ENCODE peak calls at places on chromosomes 5 and 9, in eight cellular contexts. One of them, this sample, is unnamed.

GRCh38 chr5:61280205-61280604 is 51.9 kb upstream of the ZSWIM6 start:
- DNase-seq in pons: no peak
- DNase-seq in ELF-1: no peak
- DNase-seq in H9: no peak
- DNase-seq in heart right ventricle: peak
- DNase-seq in NCI-H345: peak
- DNase-seq in COR-L47: peak
- DNase-seq in AG04449: no peak
- DNase-seq in this sample: no peak

GRCh38 chr9:99445377-99445891 is 223.4 kb downstream of the SEC61B start:
- DNase-seq in COR-L47: no peak
- DNase-seq in ELF-1: peak
- DNase-seq in NCI-H345: no peak
- DNase-seq in H9: no peak
- DNase-seq in pons: no peak
- DNase-seq in AG04449: peak
- DNase-seq in heart right ventricle: peak
- DNase-seq in this sample: no peak

GRCh38 chr5:146622391-146622790 is 106.4 kb upstream of the GPR151 start:
- DNase-seq in AG04449: no peak
- DNase-seq in pons: no peak
- DNase-seq in H9: no peak
- DNase-seq in ELF-1: no peak
- DNase-seq in COR-L47: no peak
- DNase-seq in heart right ventricle: no peak
- DNase-seq in NCI-H345: no peak
- DNase-seq in this sample: no peak

GRCh38 chr9:92749071-92749933 is 15.3 kb downstream of the BICD2 start:
- DNase-seq in H9: peak
- DNase-seq in pons: peak
- DNase-seq in heart right ventricle: no peak
- DNase-seq in COR-L47: no peak
- DNase-seq in AG04449: no peak
- DNase-seq in ELF-1: no peak
- DNase-seq in NCI-H345: no peak
- DNase-seq in this sample: no peak

GRCh38 chr5:150804388-150804787 is 25.8 kb downstream of the SMIM3 start:
- DNase-seq in pons: no peak
- DNase-seq in COR-L47: no peak
- DNase-seq in heart right ventricle: no peak
- DNase-seq in NCI-H345: no peak
- DNase-seq in ELF-1: no peak
- DNase-seq in AG04449: no peak
- DNase-seq in H9: no peak
- DNase-seq in this sample: no peak

GRCh38 chr9:4689687-4690104 is 10.3 kb downstream of the CDC37L1 start:
- DNase-seq in NCI-H345: no peak
- DNase-seq in ELF-1: no peak
- DNase-seq in AG04449: no peak
- DNase-seq in H9: no peak
- DNase-seq in COR-L47: no peak
- DNase-seq in pons: no peak
- DNase-seq in heart right ventricle: no peak
- DNase-seq in this sample: no peak

GRCh38 chr9:120876842-120877240 is at the start of gene PHF19:
- DNase-seq in COR-L47: no peak
- DNase-seq in pons: no peak
- DNase-seq in H9: no peak
- DNase-seq in heart right ventricle: peak
- DNase-seq in NCI-H345: peak
- DNase-seq in AG04449: no peak
- DNase-seq in ELF-1: no peak
- DNase-seq in this sample: no peak

GRCh38 chr5:81924467-81924866 is 47.4 kb upstream of the ATG10 start:
- DNase-seq in NCI-H345: peak
- DNase-seq in COR-L47: no peak
- DNase-seq in pons: peak
- DNase-seq in AG04449: no peak
- DNase-seq in ELF-1: no peak
- DNase-seq in heart right ventricle: peak
- DNase-seq in H9: no peak
- DNase-seq in this sample: no peak

GRCh38 chr9:135192686-135193085 is 105.2 kb downstream of the OLFM1 start:
- DNase-seq in AG04449: no peak
- DNase-seq in COR-L47: no peak
- DNase-seq in H9: no peak
- DNase-seq in ELF-1: no peak
- DNase-seq in pons: no peak
- DNase-seq in NCI-H345: no peak
- DNase-seq in heart right ventricle: no peak
- DNase-seq in this sample: no peak

GRCh38 chr5:39013938-39014337 is 60.3 kb downstream of the RICTOR start:
- DNase-seq in NCI-H345: no peak
- DNase-seq in pons: no peak
- DNase-seq in heart right ventricle: no peak
- DNase-seq in ELF-1: no peak
- DNase-seq in AG04449: no peak
- DNase-seq in COR-L47: no peak
- DNase-seq in H9: no peak
- DNase-seq in this sample: no peak

GRCh38 chr9:31848505-31849285 is 535.7 kb upstream of the ACO1 start:
- DNase-seq in NCI-H345: no peak
- DNase-seq in pons: no peak
- DNase-seq in ELF-1: no peak
- DNase-seq in heart right ventricle: no peak
- DNase-seq in AG04449: no peak
- DNase-seq in H9: no peak
- DNase-seq in COR-L47: no peak
- DNase-seq in this sample: no peak

GRCh38 chr5:142360607-142361120 is 35.8 kb upstream of the SPRY4 start:
- DNase-seq in NCI-H345: peak
- DNase-seq in H9: peak
- DNase-seq in COR-L47: no peak
- DNase-seq in pons: no peak
- DNase-seq in heart right ventricle: no peak
- DNase-seq in AG04449: no peak
- DNase-seq in ELF-1: peak
- DNase-seq in this sample: no peak

GRCh38 chr9:34513567-34514214 is 9.1 kb downstream of the ENHO start:
- DNase-seq in heart right ventricle: no peak
- DNase-seq in ELF-1: peak
- DNase-seq in H9: peak
- DNase-seq in AG04449: no peak
- DNase-seq in pons: peak
- DNase-seq in COR-L47: no peak
- DNase-seq in NCI-H345: no peak
- DNase-seq in this sample: no peak

GRCh38 chr9:126080641-126081040 is 246.0 kb upstream of the MVB12B start:
- DNase-seq in ELF-1: no peak
- DNase-seq in COR-L47: no peak
- DNase-seq in AG04449: no peak
- DNase-seq in pons: no peak
- DNase-seq in H9: no peak
- DNase-seq in heart right ventricle: no peak
- DNase-seq in NCI-H345: no peak
- DNase-seq in this sample: no peak

GRCh38 chr5:105506692-105507277 is 1944.2 kb upstream of the NUDT12 start:
- DNase-seq in H9: peak
- DNase-seq in AG04449: no peak
- DNase-seq in heart right ventricle: no peak
- DNase-seq in NCI-H345: no peak
- DNase-seq in COR-L47: no peak
- DNase-seq in pons: peak
- DNase-seq in ELF-1: peak
- DNase-seq in this sample: peak

GRCh38 chr9:115786321-115786720 is 367.3 kb upstream of the PAPPA start:
- DNase-seq in heart right ventricle: no peak
- DNase-seq in AG04449: peak
- DNase-seq in pons: no peak
- DNase-seq in ELF-1: no peak
- DNase-seq in NCI-H345: no peak
- DNase-seq in H9: no peak
- DNase-seq in COR-L47: no peak
- DNase-seq in this sample: no peak

GRCh38 chr9:135135171-135135926 is 47.9 kb downstream of the OLFM1 start:
- DNase-seq in ELF-1: no peak
- DNase-seq in COR-L47: no peak
- DNase-seq in NCI-H345: no peak
- DNase-seq in heart right ventricle: no peak
- DNase-seq in H9: no peak
- DNase-seq in AG04449: no peak
- DNase-seq in pons: no peak
- DNase-seq in this sample: no peak

GRCh38 chr5:123035950-123036390 is 555 bp downstream of the PPIC start:
- DNase-seq in heart right ventricle: peak
- DNase-seq in H9: peak
- DNase-seq in ELF-1: peak
- DNase-seq in NCI-H345: peak
- DNase-seq in pons: no peak
- DNase-seq in COR-L47: peak
- DNase-seq in AG04449: no peak
- DNase-seq in this sample: no peak

GRCh38 chr5:125137535-125137934 is 391.1 kb upstream of the ZNF608 start:
- DNase-seq in ELF-1: no peak
- DNase-seq in AG04449: no peak
- DNase-seq in H9: no peak
- DNase-seq in pons: no peak
- DNase-seq in COR-L47: no peak
- DNase-seq in NCI-H345: peak
- DNase-seq in heart right ventricle: no peak
- DNase-seq in this sample: no peak